ENCODE peak calls at places on chromosomes 16 and 17, in four cellular contexts. I, O, L and G are unnamed samples.
A peak's percentile ranks its signal among the peaks of the same experiment; 100 is the strongest.

GRCh38 chr17:45103269-45103795 is 29.0 kb downstream of the PLCD3 start:
- DNase-seq in I (no peak), O (no peak), L (no peak), G (no peak)

GRCh38 chr17:8868529-8868951 is 1.1 kb upstream of the PIK3R6 start:
- DNase-seq in I (no peak), O (no peak), L (no peak), G (no peak)

GRCh38 chr16:379961-380836 is 1.6 kb downstream of the PGAP6 start:
- DNase-seq in I (no peak), O (no peak), L (no peak), G (no peak)

GRCh38 chr16:8926827-8927226 is 36.9 kb downstream of the USP7 start:
- DNase-seq in I (no peak), O (no peak), L (no peak), G (no peak)

GRCh38 chr17:40550608-40551007 is 14.7 kb downstream of the CCR7 start:
- DNase-seq in I (no peak), O (peak; percentile 20), L (peak; percentile 86), G (peak; percentile 97)

GRCh38 chr16:77273-77806 is 685 bp upstream of the MPG start:
- DNase-seq in I (peak; percentile 40), O (peak; percentile 40), L (no peak), G (peak; percentile 78)

GRCh38 chr16:3739636-3740035 is 22.3 kb upstream of the TRAP1 start:
- DNase-seq in I (no peak), O (no peak), L (no peak), G (no peak)

GRCh38 chr17:42660692-42661345 is 1.7 kb downstream of the TUBG2 start:
- DNase-seq in I (no peak), O (no peak), L (peak; percentile 71), G (peak; percentile 64)

GRCh38 chr17:34673516-34673915 is 94.1 kb downstream of the TMEM132E start:
- DNase-seq in I (no peak), O (no peak), L (no peak), G (no peak)

GRCh38 chr16:74936902-74937560 is 47.9 kb downstream of the WDR59 start:
- DNase-seq in I (no peak), O (no peak), L (peak; percentile 31), G (peak; percentile 32)

GRCh38 chr16:15032547-15033308 is 23.1 kb downstream of the NTAN1 start:
- DNase-seq in I (no peak), O (no peak), L (no peak), G (no peak)

GRCh38 chr16:84508502-84508901 is 4.0 kb upstream of the MEAK7 start:
- DNase-seq in I (no peak), O (no peak), L (no peak), G (no peak)

GRCh38 chr16:67419931-67420330 is 3.7 kb upstream of the ZDHHC1 start:
- DNase-seq in I (no peak), O (no peak), L (no peak), G (no peak)

GRCh38 chr16:54936979-54937672 is 6.5 kb downstream of the IRX5 start:
- DNase-seq in I (no peak), O (no peak), L (peak; percentile 70), G (peak; percentile 58)

GRCh38 chr16:778447-778846 is 9.7 kb downstream of the RPUSD1 start:
- DNase-seq in I (no peak), O (no peak), L (no peak), G (no peak)

GRCh38 chr16:10906914-10907756 is 30.1 kb downstream of the CIITA start:
- DNase-seq in I (no peak), O (no peak), L (no peak), G (no peak)

GRCh38 chr17:6304894-6305612 is 129.9 kb downstream of the AIPL1 start:
- DNase-seq in I (peak; percentile 57), O (no peak), L (no peak), G (no peak)

GRCh38 chr16:79001156-79001997 is 599.2 kb downstream of the MAF start:
- DNase-seq in I (no peak), O (no peak), L (no peak), G (no peak)

GRCh38 chr17:55354941-55355340 is 66.7 kb downstream of the MMD start:
- DNase-seq in I (no peak), O (no peak), L (no peak), G (no peak)

GRCh38 chr16:1989826-1990335 is at the start of gene SYNGR3:
- DNase-seq in I (no peak), O (no peak), L (no peak), G (no peak)

GRCh38 chr17:81020767-81021497 is 14.0 kb upstream of the BAIAP2 start:
- DNase-seq in I (no peak), O (no peak), L (no peak), G (peak; percentile 73)

GRCh38 chr16:80027007-80027965 is 426.7 kb upstream of the MAF start:
- DNase-seq in I (peak; percentile 27), O (peak; percentile 86), L (peak; percentile 73), G (no peak)

GRCh38 chr16:5874899-5875298 is 777.3 kb upstream of the EEF2KMT start:
- DNase-seq in I (no peak), O (no peak), L (no peak), G (no peak)